ENCODE peak calls at places on chromosomes 7 and 10, in seven cellular contexts. One of them, this sample, is unnamed.

GRCh38 chr7:25795824-25796235 is 356.2 kb upstream of the NFE2L3 start:
- DNase-seq in GM12891: no peak
- DNase-seq in GM12878: no peak
- DNase-seq in SK-N-SH: no peak
- DNase-seq in K562: no peak
- DNase-seq in H1: no peak
- DNase-seq in HepG2: no peak
- DNase-seq in this sample: no peak

GRCh38 chr7:42661312-42661711 is 250.6 kb downstream of the C7orf25 start:
- DNase-seq in SK-N-SH: no peak
- DNase-seq in K562: no peak
- DNase-seq in GM12878: no peak
- DNase-seq in GM12891: no peak
- DNase-seq in H1: no peak
- DNase-seq in HepG2: no peak
- DNase-seq in this sample: no peak

GRCh38 chr10:13716161-13717071 is 129.7 kb downstream of the PRPF18 start:
- DNase-seq in GM12891: no peak
- DNase-seq in GM12878: no peak
- DNase-seq in H1: no peak
- DNase-seq in HepG2: no peak
- DNase-seq in K562: no peak
- DNase-seq in SK-N-SH: peak
- DNase-seq in this sample: no peak

GRCh38 chr10:77926566-77927342 is at the start of gene DLG5:
- DNase-seq in GM12891: peak
- DNase-seq in HepG2: no peak
- DNase-seq in H1: peak
- DNase-seq in GM12878: no peak
- DNase-seq in SK-N-SH: peak
- DNase-seq in K562: peak
- DNase-seq in this sample: peak

GRCh38 chr10:72337039-72337629 is 17.6 kb downstream of the DNAJB12 start:
- DNase-seq in H1: peak
- DNase-seq in K562: peak
- DNase-seq in GM12878: no peak
- DNase-seq in SK-N-SH: peak
- DNase-seq in GM12891: no peak
- DNase-seq in HepG2: peak
- DNase-seq in this sample: no peak

GRCh38 chr7:45147858-45148652 is 9.5 kb upstream of the RAMP3 start:
- DNase-seq in SK-N-SH: no peak
- DNase-seq in H1: no peak
- DNase-seq in GM12878: no peak
- DNase-seq in HepG2: no peak
- DNase-seq in K562: no peak
- DNase-seq in GM12891: no peak
- DNase-seq in this sample: no peak

GRCh38 chr7:23299770-23300300 is 696 bp downstream of the MALSU1 start:
- DNase-seq in HepG2: peak
- DNase-seq in GM12878: no peak
- DNase-seq in H1: no peak
- DNase-seq in GM12891: no peak
- DNase-seq in SK-N-SH: peak
- DNase-seq in K562: no peak
- DNase-seq in this sample: no peak

GRCh38 chr10:12825255-12825654 is 176.3 kb downstream of the CCDC3 start:
- DNase-seq in H1: no peak
- DNase-seq in GM12891: no peak
- DNase-seq in K562: no peak
- DNase-seq in SK-N-SH: no peak
- DNase-seq in GM12878: no peak
- DNase-seq in HepG2: no peak
- DNase-seq in this sample: no peak

GRCh38 chr10:283916-284356 is 148.7 kb downstream of the ZMYND11 start:
- DNase-seq in K562: no peak
- DNase-seq in GM12891: peak
- DNase-seq in SK-N-SH: no peak
- DNase-seq in HepG2: no peak
- DNase-seq in GM12878: peak
- DNase-seq in H1: no peak
- DNase-seq in this sample: peak

GRCh38 chr10:22997102-22997501 is 69.2 kb downstream of the ARMC3 start:
- DNase-seq in K562: peak
- DNase-seq in H1: peak
- DNase-seq in HepG2: no peak
- DNase-seq in SK-N-SH: peak
- DNase-seq in GM12878: no peak
- DNase-seq in GM12891: no peak
- DNase-seq in this sample: no peak

GRCh38 chr7:116610721-116611120 is 61.3 kb upstream of the MET start:
- DNase-seq in K562: no peak
- DNase-seq in HepG2: no peak
- DNase-seq in GM12891: no peak
- DNase-seq in SK-N-SH: no peak
- DNase-seq in H1: no peak
- DNase-seq in GM12878: no peak
- DNase-seq in this sample: no peak

GRCh38 chr10:78286186-78286585 is 252.5 kb downstream of the RPS24 start:
- DNase-seq in GM12878: no peak
- DNase-seq in SK-N-SH: peak
- DNase-seq in HepG2: no peak
- DNase-seq in H1: peak
- DNase-seq in K562: peak
- DNase-seq in GM12891: no peak
- DNase-seq in this sample: no peak

GRCh38 chr7:96728139-96728538 is 18.5 kb upstream of the SEM1 start:
- DNase-seq in K562: no peak
- DNase-seq in GM12878: no peak
- DNase-seq in H1: no peak
- DNase-seq in GM12891: no peak
- DNase-seq in SK-N-SH: no peak
- DNase-seq in HepG2: no peak
- DNase-seq in this sample: no peak

GRCh38 chr10:92747066-92747465 is 57.3 kb downstream of the HHEX start:
- DNase-seq in K562: no peak
- DNase-seq in H1: no peak
- DNase-seq in HepG2: no peak
- DNase-seq in GM12878: no peak
- DNase-seq in SK-N-SH: no peak
- DNase-seq in GM12891: no peak
- DNase-seq in this sample: no peak

GRCh38 chr7:82410461-82410860 is 33.1 kb downstream of the CACNA2D1 start:
- DNase-seq in H1: no peak
- DNase-seq in GM12878: no peak
- DNase-seq in GM12891: no peak
- DNase-seq in HepG2: no peak
- DNase-seq in K562: no peak
- DNase-seq in SK-N-SH: no peak
- DNase-seq in this sample: no peak

GRCh38 chr10:8369666-8370065 is 315.2 kb downstream of the GATA3 start:
- DNase-seq in SK-N-SH: no peak
- DNase-seq in HepG2: no peak
- DNase-seq in K562: no peak
- DNase-seq in H1: no peak
- DNase-seq in GM12891: peak
- DNase-seq in GM12878: peak
- DNase-seq in this sample: no peak

GRCh38 chr10:47438857-47439474 is 44.9 kb downstream of the ANXA8 start:
- DNase-seq in GM12891: no peak
- DNase-seq in H1: no peak
- DNase-seq in HepG2: peak
- DNase-seq in SK-N-SH: peak
- DNase-seq in K562: no peak
- DNase-seq in GM12878: no peak
- DNase-seq in this sample: no peak

GRCh38 chr7:35482231-35482630 is 212.7 kb downstream of the HERPUD2 start:
- DNase-seq in K562: no peak
- DNase-seq in GM12878: no peak
- DNase-seq in GM12891: no peak
- DNase-seq in H1: no peak
- DNase-seq in HepG2: no peak
- DNase-seq in SK-N-SH: no peak
- DNase-seq in this sample: no peak

GRCh38 chr10:11026761-11027160 is 9.1 kb downstream of the CELF2 start:
- DNase-seq in H1: no peak
- DNase-seq in GM12878: no peak
- DNase-seq in SK-N-SH: no peak
- DNase-seq in GM12891: no peak
- DNase-seq in K562: no peak
- DNase-seq in HepG2: no peak
- DNase-seq in this sample: no peak

GRCh38 chr7:37643876-37644275 is 39.7 kb upstream of the GPR141 start:
- DNase-seq in GM12878: no peak
- DNase-seq in K562: no peak
- DNase-seq in SK-N-SH: no peak
- DNase-seq in H1: peak
- DNase-seq in GM12891: no peak
- DNase-seq in HepG2: no peak
- DNase-seq in this sample: no peak

GRCh38 chr7:8143151-8143874 is 118.7 kb downstream of the ICA1 start:
- DNase-seq in GM12878: no peak
- DNase-seq in K562: no peak
- DNase-seq in H1: no peak
- DNase-seq in SK-N-SH: no peak
- DNase-seq in HepG2: no peak
- DNase-seq in GM12891: no peak
- DNase-seq in this sample: no peak

GRCh38 chr7:117793496-117793895 is 79.7 kb downstream of the CTTNBP2 start:
- DNase-seq in GM12891: no peak
- DNase-seq in SK-N-SH: no peak
- DNase-seq in GM12878: no peak
- DNase-seq in K562: no peak
- DNase-seq in H1: no peak
- DNase-seq in HepG2: no peak
- DNase-seq in this sample: no peak

GRCh38 chr10:101780818-101781654 is 2.2 kb downstream of the NPM3 start:
- DNase-seq in H1: peak
- DNase-seq in GM12878: peak
- DNase-seq in SK-N-SH: peak
- DNase-seq in K562: peak
- DNase-seq in HepG2: peak
- DNase-seq in GM12891: peak
- DNase-seq in this sample: peak

GRCh38 chr7:146201945-146202344 is 85.3 kb downstream of the CNTNAP2 start:
- DNase-seq in K562: no peak
- DNase-seq in HepG2: no peak
- DNase-seq in GM12891: no peak
- DNase-seq in SK-N-SH: peak
- DNase-seq in H1: no peak
- DNase-seq in GM12878: no peak
- DNase-seq in this sample: no peak

GRCh38 chr10:132884691-132885271 is 57.6 kb downstream of the CFAP46 start:
- DNase-seq in SK-N-SH: no peak
- DNase-seq in H1: no peak
- DNase-seq in GM12878: no peak
- DNase-seq in K562: no peak
- DNase-seq in GM12891: no peak
- DNase-seq in HepG2: no peak
- DNase-seq in this sample: no peak

GRCh38 chr10:132885451-132886210 is 56.7 kb downstream of the CFAP46 start:
- DNase-seq in H1: no peak
- DNase-seq in GM12878: no peak
- DNase-seq in GM12891: no peak
- DNase-seq in K562: no peak
- DNase-seq in HepG2: no peak
- DNase-seq in SK-N-SH: no peak
- DNase-seq in this sample: no peak

GRCh38 chr10:132882481-132882951 is 59.9 kb downstream of the CFAP46 start:
- DNase-seq in HepG2: no peak
- DNase-seq in H1: no peak
- DNase-seq in GM12878: no peak
- DNase-seq in GM12891: no peak
- DNase-seq in K562: no peak
- DNase-seq in SK-N-SH: no peak
- DNase-seq in this sample: no peak

GRCh38 chr10:132883391-132883881 is 58.9 kb downstream of the CFAP46 start:
- DNase-seq in GM12891: no peak
- DNase-seq in SK-N-SH: no peak
- DNase-seq in GM12878: no peak
- DNase-seq in H1: no peak
- DNase-seq in K562: no peak
- DNase-seq in HepG2: no peak
- DNase-seq in this sample: no peak

GRCh38 chr10:132884041-132884440 is 58.3 kb downstream of the CFAP46 start:
- DNase-seq in H1: no peak
- DNase-seq in HepG2: no peak
- DNase-seq in GM12878: no peak
- DNase-seq in K562: no peak
- DNase-seq in SK-N-SH: no peak
- DNase-seq in GM12891: no peak
- DNase-seq in this sample: no peak
- TF ChIP-seq TAF1 in H1: no peak
- TF ChIP-seq TAF1 in HepG2: no peak
- TF ChIP-seq TAF1 in GM12878: no peak
- TF ChIP-seq TAF1 in K562: no peak
- TF ChIP-seq TAF1 in SK-N-SH: no peak
- TF ChIP-seq TAF1 in GM12891: no peak
- TF ChIP-seq TAF1 in this sample: no peak

GRCh38 chr7:18250133-18250532 is 222.5 kb upstream of the PRPS1L1 start:
- DNase-seq in GM12891: no peak
- DNase-seq in H1: no peak
- DNase-seq in SK-N-SH: no peak
- DNase-seq in GM12878: no peak
- DNase-seq in K562: no peak
- DNase-seq in HepG2: no peak
- DNase-seq in this sample: no peak
- TF ChIP-seq TAF1 in GM12891: no peak
- TF ChIP-seq TAF1 in H1: no peak
- TF ChIP-seq TAF1 in SK-N-SH: no peak
- TF ChIP-seq TAF1 in GM12878: no peak
- TF ChIP-seq TAF1 in K562: no peak
- TF ChIP-seq TAF1 in HepG2: no peak
- TF ChIP-seq TAF1 in this sample: no peak

GRCh38 chr10:100624298-100624697 is 88.6 kb downstream of the HIF1AN start:
- DNase-seq in K562: no peak
- DNase-seq in SK-N-SH: no peak
- DNase-seq in GM12878: no peak
- DNase-seq in HepG2: no peak
- DNase-seq in GM12891: no peak
- DNase-seq in H1: no peak
- DNase-seq in this sample: no peak
- TF ChIP-seq TAF1 in K562: no peak
- TF ChIP-seq TAF1 in SK-N-SH: no peak
- TF ChIP-seq TAF1 in GM12878: no peak
- TF ChIP-seq TAF1 in HepG2: no peak
- TF ChIP-seq TAF1 in GM12891: no peak
- TF ChIP-seq TAF1 in H1: no peak
- TF ChIP-seq TAF1 in this sample: no peak

DNA sequence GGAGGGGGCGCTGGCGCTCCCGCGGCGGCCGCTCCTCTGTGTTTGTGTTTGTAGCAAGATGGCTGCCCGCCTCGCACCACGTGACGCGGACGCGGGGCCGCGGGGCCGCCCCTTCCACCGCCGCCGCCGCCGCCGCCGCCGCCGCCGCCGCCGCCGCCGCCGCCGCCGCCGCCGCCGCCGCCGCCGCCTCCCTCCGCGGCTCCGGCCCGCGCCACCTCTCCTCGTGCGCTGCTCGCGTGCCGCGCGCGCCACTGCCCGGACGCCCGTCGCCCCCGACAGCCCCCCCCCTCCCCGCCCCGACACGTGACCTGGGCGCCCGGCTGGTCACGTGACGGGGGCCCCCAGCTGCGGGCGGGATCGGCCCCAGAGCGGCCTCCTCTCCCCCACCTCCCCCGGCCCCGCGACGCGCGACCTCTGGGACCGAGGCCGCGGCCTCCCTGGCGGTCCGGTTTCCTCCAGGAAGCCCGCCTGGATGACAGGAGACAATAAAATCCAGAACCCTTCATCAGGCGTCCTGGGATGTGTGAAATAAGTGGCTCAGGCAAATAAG is at the start of gene GIGYF1:
- DNase-seq in SK-N-SH: peak
- DNase-seq in GM12878: no peak
- DNase-seq in HepG2: peak
- DNase-seq in H1: peak
- DNase-seq in GM12891: peak
- DNase-seq in K562: peak
- DNase-seq in this sample: peak
- TF ChIP-seq TAF1 in SK-N-SH: peak
- TF ChIP-seq TAF1 in GM12878: no peak
- TF ChIP-seq TAF1 in HepG2: no peak
- TF ChIP-seq TAF1 in H1: no peak
- TF ChIP-seq TAF1 in GM12891: no peak
- TF ChIP-seq TAF1 in K562: peak
- TF ChIP-seq TAF1 in this sample: no peak